ENCODE peak calls at places on chromosomes 3 and 15, in seven cellular contexts. R is midbrain; P is stimulated activated CD8-positive, alpha-beta memory T cell treated with anti-CD3 and anti-CD28 coated beads, Interleukin-7, amount 100 ng/mL, for 1 hour; Z is right cardiac atrium; E is cardiac fibroblast; L is stimulated activated CD4-positive, alpha-beta T cell treated with anti-CD3 and anti-CD28 coated beads, Interleukin-15, amount 100 ng/mL, for 48 hours; X is psoas muscle. U is an unnamed sample.

GRCh38 chr15:61226313-61227250 is 2.5 kb downstream of the RORA start:
- DNase-seq in L (no peak), P (no peak), R (peak), X (no peak), E (no peak), Z (no peak), U (no peak)

GRCh38 chr3:44045476-44046275 is 196.0 kb upstream of the TOPAZ1 start:
- DNase-seq in E (peak), Z (peak), P (no peak), X (no peak), R (no peak), L (no peak), U (no peak)

GRCh38 chr15:101320501-101321052 is 25.5 kb upstream of the SNRPA1 start:
- DNase-seq in E (peak), P (peak), R (no peak), X (peak), Z (peak), L (peak), U (peak)

GRCh38 chr3:168968611-168969010 is 694.9 kb downstream of the MECOM start:
- DNase-seq in P (no peak), X (no peak), L (no peak), Z (no peak), R (no peak), E (peak), U (no peak)

GRCh38 chr3:120348065-120348980 is 831 bp downstream of the LRRC58 start:
- DNase-seq in X (no peak), P (peak), E (peak), L (peak), Z (no peak), R (no peak), U (peak)

GRCh38 chr3:129001101-129001816 is at the start of gene EFCC1:
- DNase-seq in Z (peak), P (no peak), X (peak), R (no peak), L (no peak), E (no peak), U (no peak)

GRCh38 chr15:39400821-39401550 is 179.9 kb upstream of the THBS1 start:
- DNase-seq in R (no peak), L (no peak), E (peak), P (no peak), Z (no peak), X (no peak), U (no peak)

GRCh38 chr15:92392462-92392861 is 1.2 kb upstream of the ST8SIA2 start:
- DNase-seq in Z (no peak), L (no peak), P (no peak), R (no peak), E (no peak), X (no peak), U (no peak)

GRCh38 chr15:29680806-29681485 is 141.3 kb downstream of the TJP1 start:
- DNase-seq in R (no peak), P (no peak), Z (no peak), X (no peak), E (no peak), L (no peak), U (no peak)

GRCh38 chr3:13021141-13021933 is 51.9 kb downstream of the IQSEC1 start:
- DNase-seq in P (no peak), R (no peak), X (peak), E (peak), Z (no peak), L (no peak), U (no peak)

GRCh38 chr3:136750922-136751258 is 1.3 kb downstream of the STAG1 start:
- DNase-seq in L (no peak), Z (no peak), R (no peak), X (no peak), E (peak), P (no peak), U (no peak)

GRCh38 chr15:89591834-89592233 is 16.6 kb downstream of the TICRR start:
- DNase-seq in P (no peak), Z (no peak), E (no peak), L (no peak), R (no peak), X (no peak), U (no peak)

GRCh38 chr15:88742161-88742560 is 61.1 kb upstream of the ACAN start:
- DNase-seq in L (no peak), Z (no peak), R (no peak), P (no peak), E (no peak), X (no peak), U (no peak)

GRCh38 chr15:58396181-58396580 is 35.6 kb upstream of the LIPC start:
- DNase-seq in L (no peak), Z (no peak), X (no peak), P (no peak), R (no peak), E (peak), U (no peak)

GRCh38 chr3:70264122-70264780 is 48.2 kb downstream of the MDFIC2 start:
- DNase-seq in L (no peak), Z (no peak), R (no peak), E (peak), X (no peak), P (no peak), U (no peak)

GRCh38 chr15:33547876-33548275 is 237.1 kb downstream of the RYR3 start:
- DNase-seq in Z (peak), X (peak), P (no peak), L (no peak), E (peak), R (peak), U (no peak)

GRCh38 chr3:24318668-24319287 is 175.9 kb downstream of the THRB start:
- DNase-seq in L (no peak), R (no peak), Z (no peak), X (no peak), E (peak), P (no peak), U (no peak)

GRCh38 chr3:131401978-131402377 is 20.4 kb downstream of the NUDT16 start:
- DNase-seq in E (no peak), Z (no peak), R (no peak), L (no peak), X (no peak), P (no peak), U (no peak)

GRCh38 chr3:127074900-127075360 is 92.0 kb downstream of the PLXNA1 start:
- DNase-seq in L (no peak), R (no peak), P (no peak), X (peak), E (peak), Z (peak), U (no peak)

GRCh38 chr15:40112789-40113188 is 4.1 kb upstream of the BMF start:
- DNase-seq in L (no peak), P (no peak), Z (no peak), E (no peak), R (no peak), X (no peak), U (no peak)

GRCh38 chr3:72482589-72483249 is 365.5 kb downstream of the SHQ1 start:
- DNase-seq in P (peak), E (peak), L (peak), X (peak), R (no peak), Z (peak), U (peak)

GRCh38 chr3:134078169-134078821 is 48.6 kb upstream of the SLCO2A1 start:
- DNase-seq in R (no peak), L (no peak), P (no peak), X (no peak), Z (no peak), E (peak), U (no peak)

GRCh38 chr3:102471001-102471400 is 36.2 kb downstream of the ZPLD1 start:
- DNase-seq in P (no peak), R (no peak), X (no peak), L (no peak), Z (no peak), E (no peak), U (no peak)

GRCh38 chr3:56854856-56855620 is 53.3 kb upstream of the ARHGEF3 start:
- DNase-seq in P (no peak), X (no peak), R (no peak), L (no peak), Z (peak), E (peak), U (no peak)

U was measured in effector CD8-positive, alpha-beta T cell.